ENCODE peak calls at places on chromosomes 11 and 22, in seven cellular contexts. C is LNCaP clone FGC, N is HS-5, I is transverse colon, U is fibroblast of mammary gland, R is HFFc6, Z is midbrain. Y is an unnamed sample.

GRCh38 chr11:15101072-15101701 is 13.5 kb upstream of the INSC start:
- DNase-seq in I (peak), N (peak), R (peak), Z (peak), C (peak), U (peak), Y (peak)

GRCh38 chr22:33796494-33796893 is 123.8 kb downstream of the LARGE1 start:
- DNase-seq in U (no peak), N (no peak), R (no peak), I (no peak), Z (no peak), C (no peak), Y (no peak)

GRCh38 chr22:23533328-23533762 is 46.7 kb downstream of the IGLL1 start:
- DNase-seq in R (no peak), U (no peak), N (no peak), C (no peak), Z (no peak), I (no peak), Y (no peak)

GRCh38 chr11:46718155-46719019 is 626 bp upstream of the F2 start:
- DNase-seq in C (peak), R (no peak), Z (no peak), I (peak), N (no peak), U (no peak), Y (peak)

GRCh38 chr11:118898400-118899295 is 15.0 kb downstream of the CXCR5 start:
- DNase-seq in Z (no peak), R (no peak), C (no peak), N (no peak), I (peak), U (no peak), Y (no peak)

GRCh38 chr11:6637871-6638270 is 17.7 kb downstream of the DCHS1 start:
- DNase-seq in N (no peak), U (peak), I (no peak), R (peak), Z (no peak), C (peak), Y (peak)

GRCh38 chr11:118530683-118531596 is at the start of gene TMEM25:
- DNase-seq in N (no peak), Z (peak), R (no peak), C (no peak), U (peak), I (peak), Y (no peak)

GRCh38 chr11:125329786-125330185 is 165.2 kb downstream of the PKNOX2 start:
- DNase-seq in I (no peak), C (no peak), R (no peak), Z (no peak), N (no peak), U (no peak), Y (no peak)

GRCh38 chr11:110076388-110076965 is 16.7 kb upstream of the ZC3H12C start:
- DNase-seq in Z (no peak), C (peak), U (peak), R (peak), N (no peak), I (peak), Y (peak)

GRCh38 chr22:47793304-47794101 is 1031.1 kb downstream of the TBC1D22A start:
- DNase-seq in R (no peak), N (no peak), I (no peak), C (no peak), Z (no peak), U (no peak), Y (no peak)

GRCh38 chr11:31874631-31875191 is 63.6 kb upstream of the PAX6 start:
- DNase-seq in U (no peak), N (no peak), R (no peak), C (no peak), Z (no peak), I (no peak), Y (no peak)

GRCh38 chr11:2367266-2368160 is 9.6 kb upstream of the CD81 start:
- DNase-seq in Z (no peak), C (no peak), N (no peak), U (no peak), R (no peak), I (no peak), Y (no peak)

GRCh38 chr11:119686483-119686882 is 42.5 kb downstream of the NECTIN1 start:
- DNase-seq in C (no peak), U (no peak), N (no peak), Z (no peak), I (no peak), R (no peak), Y (no peak)

GRCh38 chr22:46089426-46090041 is 60.8 kb upstream of the PPARA start:
- DNase-seq in I (peak), U (no peak), C (no peak), R (no peak), Z (no peak), N (no peak), Y (no peak)

GRCh38 chr22:28594784-28595324 is 84.8 kb downstream of the TTC28 start:
- DNase-seq in N (peak), Z (peak), R (peak), C (no peak), I (no peak), U (peak), Y (peak)

GRCh38 chr11:73262851-73263495 is 9.2 kb upstream of the P2RY6 start:
- DNase-seq in C (no peak), R (peak), N (no peak), U (peak), Z (no peak), I (no peak), Y (peak)

GRCh38 chr11:66886317-66886588 is 29.4 kb downstream of the LRFN4 start:
- DNase-seq in N (no peak), R (no peak), Z (no peak), C (no peak), I (no peak), U (no peak), Y (no peak)

Y was measured in renal cortical epithelial cell.